ENCODE peak calls at places on chromosome 2, in five cellular contexts. One of them, this sample, is unnamed.

GRCh38 chr2:65300134-65300771 is 72.6 kb downstream of the ACTR2 start:
- DNase-seq in sigmoid colon: peak; percentile 96
- DNase-seq in SK-N-SH: no peak
- DNase-seq in spleen: no peak
- DNase-seq in prostate gland: peak; percentile 19
- DNase-seq in this sample: peak; percentile 86

GRCh38 chr2:129861666-129862288 is 117.7 kb upstream of the RAB6C start:
- DNase-seq in prostate gland: no peak
- DNase-seq in spleen: no peak
- DNase-seq in sigmoid colon: no peak
- DNase-seq in SK-N-SH: no peak
- DNase-seq in this sample: no peak

GRCh38 chr2:118845005-118845842 is 2.2 kb downstream of the EN1 start:
- DNase-seq in sigmoid colon: no peak
- DNase-seq in prostate gland: no peak
- DNase-seq in SK-N-SH: peak; percentile 47
- DNase-seq in spleen: peak; percentile 58
- DNase-seq in this sample: peak; percentile 67

GRCh38 chr2:109112-109809 is 63.0 kb upstream of the FAM110C start:
- DNase-seq in spleen: no peak
- DNase-seq in sigmoid colon: no peak
- DNase-seq in prostate gland: no peak
- DNase-seq in SK-N-SH: no peak
- DNase-seq in this sample: no peak

GRCh38 chr2:8480936-8481335 is 200.9 kb upstream of the ID2 start:
- DNase-seq in SK-N-SH: no peak
- DNase-seq in prostate gland: no peak
- DNase-seq in sigmoid colon: no peak
- DNase-seq in spleen: no peak
- DNase-seq in this sample: no peak

GRCh38 chr2:63054812-63055509 is 4.3 kb downstream of the OTX1 start:
- DNase-seq in prostate gland: no peak
- DNase-seq in sigmoid colon: no peak
- DNase-seq in spleen: no peak
- DNase-seq in SK-N-SH: peak; percentile 57
- DNase-seq in this sample: no peak

GRCh38 chr2:98212291-98212690 is 125.3 kb downstream of the VWA3B start:
- DNase-seq in sigmoid colon: no peak
- DNase-seq in SK-N-SH: no peak
- DNase-seq in prostate gland: no peak
- DNase-seq in spleen: no peak
- DNase-seq in this sample: no peak

GRCh38 chr2:127840893-127841292 is 17.1 kb downstream of the POLR2D start:
- DNase-seq in SK-N-SH: no peak
- DNase-seq in sigmoid colon: no peak
- DNase-seq in spleen: no peak
- DNase-seq in prostate gland: no peak
- DNase-seq in this sample: no peak

GRCh38 chr2:70830333-70830732 is 5.3 kb downstream of the CD207 start:
- DNase-seq in sigmoid colon: no peak
- DNase-seq in prostate gland: no peak
- DNase-seq in spleen: no peak
- DNase-seq in SK-N-SH: no peak
- DNase-seq in this sample: no peak

GRCh38 chr2:44100351-44100750 is 68.3 kb upstream of the PPM1B start:
- DNase-seq in prostate gland: no peak
- DNase-seq in sigmoid colon: peak; percentile 77
- DNase-seq in spleen: no peak
- DNase-seq in SK-N-SH: no peak
- DNase-seq in this sample: no peak

GRCh38 chr2:215797676-215798075 is 215.7 kb downstream of the MREG start:
- DNase-seq in spleen: no peak
- DNase-seq in SK-N-SH: no peak
- DNase-seq in sigmoid colon: no peak
- DNase-seq in prostate gland: no peak
- DNase-seq in this sample: no peak

GRCh38 chr2:239488078-239488590 is 87.3 kb upstream of the HDAC4 start:
- DNase-seq in sigmoid colon: no peak
- DNase-seq in SK-N-SH: no peak
- DNase-seq in spleen: no peak
- DNase-seq in prostate gland: no peak
- DNase-seq in this sample: no peak

GRCh38 chr2:164061129-164061746 is 325.4 kb upstream of the FIGN start:
- DNase-seq in spleen: no peak
- DNase-seq in prostate gland: no peak
- DNase-seq in sigmoid colon: no peak
- DNase-seq in SK-N-SH: peak; percentile 14
- DNase-seq in this sample: no peak

GRCh38 chr2:85811173-85811849 is 57.5 kb downstream of the ATOH8 start:
- DNase-seq in SK-N-SH: no peak
- DNase-seq in prostate gland: peak; percentile 69
- DNase-seq in spleen: no peak
- DNase-seq in sigmoid colon: no peak
- DNase-seq in this sample: peak; percentile 80

GRCh38 chr2:31558401-31559295 is 22.1 kb downstream of the SRD5A2 start:
- DNase-seq in SK-N-SH: no peak
- DNase-seq in sigmoid colon: no peak
- DNase-seq in spleen: no peak
- DNase-seq in prostate gland: peak; percentile 72
- DNase-seq in this sample: peak; percentile 77

DNA sequence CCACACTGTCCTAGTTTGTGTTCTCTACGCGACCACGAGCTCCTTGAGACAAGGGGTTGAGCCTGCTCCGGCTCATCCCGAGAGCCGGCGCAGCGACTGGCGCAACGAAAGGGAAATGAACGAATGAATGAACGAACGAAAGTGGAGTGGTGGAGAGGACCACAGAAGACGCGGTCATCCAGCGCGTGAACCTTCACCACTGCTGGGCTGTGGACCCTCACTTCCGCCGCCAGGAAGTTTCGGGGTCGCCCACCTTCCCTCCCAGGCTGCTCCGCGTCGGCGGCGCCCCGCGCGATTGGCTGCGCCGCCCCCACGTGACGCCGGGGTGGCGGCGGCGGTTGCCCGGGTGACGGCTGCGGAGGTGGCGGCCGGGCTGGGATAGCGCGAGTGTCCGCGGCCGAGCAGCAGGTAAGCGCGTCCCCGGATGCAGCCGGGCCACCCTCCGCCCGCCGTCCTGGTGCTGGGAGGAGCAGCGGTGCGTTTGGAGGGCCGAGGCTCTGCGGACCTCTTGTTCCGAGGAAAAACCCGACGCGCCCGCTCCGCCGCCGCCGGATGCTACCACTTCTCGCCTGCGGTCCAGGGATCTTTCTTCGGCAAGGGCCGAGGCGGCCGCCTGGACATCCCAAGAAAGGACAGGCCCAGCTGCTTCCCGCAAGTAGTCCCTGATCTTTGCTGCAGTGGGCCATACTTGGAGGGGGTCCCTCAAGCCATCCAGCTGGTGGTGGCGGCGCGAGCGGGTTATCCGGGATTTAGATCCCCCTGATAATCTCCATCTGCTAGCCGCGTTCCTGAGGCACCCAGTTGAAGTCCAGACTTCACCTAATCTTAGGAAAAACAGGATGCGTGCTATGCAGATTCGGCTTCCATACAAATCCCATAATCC is at the start of gene ARMC9:
- DNase-seq in spleen: peak; percentile 93
- DNase-seq in SK-N-SH: peak; percentile 99
- DNase-seq in prostate gland: peak; percentile 76
- DNase-seq in sigmoid colon: peak; percentile 82
- DNase-seq in this sample: peak; percentile 73
- TF ChIP-seq POLR2AphosphoS5 in spleen: peak; percentile 59
- TF ChIP-seq POLR2AphosphoS5 in SK-N-SH: peak; percentile 90
- TF ChIP-seq POLR2AphosphoS5 in prostate gland: no peak
- TF ChIP-seq POLR2AphosphoS5 in sigmoid colon: peak; percentile 49
- TF ChIP-seq POLR2AphosphoS5 in this sample: no peak

DNA sequence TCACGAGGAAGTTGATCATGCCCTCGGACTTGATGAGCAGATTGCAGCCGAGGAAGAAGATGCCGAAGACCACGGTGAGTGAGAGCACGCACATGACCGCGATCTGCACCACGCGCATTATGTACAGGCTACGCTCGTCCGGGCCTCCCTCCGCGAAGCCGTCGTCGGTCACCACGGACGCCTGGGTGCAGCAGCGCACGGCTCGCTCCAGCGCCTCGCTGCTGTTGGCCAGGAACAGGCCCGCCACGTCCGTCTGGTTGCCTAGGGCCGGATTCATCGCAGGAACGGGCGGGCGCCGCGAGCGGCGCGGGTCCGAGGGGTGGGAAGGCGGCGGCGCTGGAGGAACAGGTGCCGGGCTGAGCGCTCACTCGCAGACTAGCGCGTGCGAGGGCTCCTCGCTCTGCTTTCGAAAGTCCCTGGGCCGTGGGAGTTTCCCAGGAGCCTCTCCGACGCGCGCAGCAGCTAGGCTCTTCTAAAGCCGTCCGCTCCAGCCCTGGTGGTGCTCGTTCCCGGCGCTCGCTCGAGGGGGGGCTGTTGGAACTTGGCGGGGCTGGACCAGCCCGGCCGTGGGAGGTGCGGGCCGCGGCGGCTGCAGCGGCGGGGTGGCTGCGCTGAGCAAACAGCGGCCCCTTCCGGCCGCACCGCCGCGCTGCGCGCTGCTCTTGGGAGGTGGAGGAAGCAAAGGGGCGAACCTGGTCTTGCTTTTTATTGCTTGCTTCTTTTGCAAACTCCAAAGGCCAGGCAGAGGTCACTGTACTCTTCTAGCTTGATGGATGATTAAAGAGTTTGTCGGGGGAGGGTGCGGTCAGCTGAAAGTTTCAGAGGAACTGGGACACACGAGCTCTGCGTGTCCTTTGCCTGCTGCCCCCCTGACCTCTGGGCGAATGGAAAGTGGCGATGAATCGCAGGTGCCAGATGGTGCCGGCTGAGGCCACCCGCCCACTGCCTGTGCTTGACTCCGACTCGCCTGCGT is at the start of gene RPRM:
- DNase-seq in sigmoid colon: peak; percentile 93
- DNase-seq in SK-N-SH: peak; percentile 88
- DNase-seq in spleen: peak; percentile 90
- DNase-seq in prostate gland: peak; percentile 51
- DNase-seq in this sample: peak; percentile 74
- TF ChIP-seq POLR2AphosphoS5 in sigmoid colon: peak; percentile 74
- TF ChIP-seq POLR2AphosphoS5 in SK-N-SH: no peak
- TF ChIP-seq POLR2AphosphoS5 in spleen: peak; percentile 49
- TF ChIP-seq POLR2AphosphoS5 in prostate gland: no peak
- TF ChIP-seq POLR2AphosphoS5 in this sample: no peak

GRCh38 chr2:159900343-159900742 is 102.3 kb upstream of the CD302 start:
- DNase-seq in SK-N-SH: no peak
- DNase-seq in prostate gland: no peak
- DNase-seq in spleen: no peak
- DNase-seq in sigmoid colon: no peak
- DNase-seq in this sample: no peak

GRCh38 chr2:159903404-159904126 is 105.6 kb upstream of the CD302 start:
- DNase-seq in SK-N-SH: no peak
- DNase-seq in prostate gland: no peak
- DNase-seq in sigmoid colon: no peak
- DNase-seq in spleen: peak; percentile 88
- DNase-seq in this sample: no peak

GRCh38 chr2:159904565-159905281 is 106.7 kb upstream of the CD302 start:
- DNase-seq in SK-N-SH: no peak
- DNase-seq in prostate gland: peak; percentile 20
- DNase-seq in spleen: peak; percentile 96
- DNase-seq in sigmoid colon: no peak
- DNase-seq in this sample: peak; percentile 68

GRCh38 chr2:159904127-159904564 is 106.1 kb upstream of the CD302 start:
- DNase-seq in prostate gland: no peak
- DNase-seq in SK-N-SH: no peak
- DNase-seq in sigmoid colon: no peak
- DNase-seq in spleen: peak; percentile 93
- DNase-seq in this sample: peak; percentile 64

DNA sequence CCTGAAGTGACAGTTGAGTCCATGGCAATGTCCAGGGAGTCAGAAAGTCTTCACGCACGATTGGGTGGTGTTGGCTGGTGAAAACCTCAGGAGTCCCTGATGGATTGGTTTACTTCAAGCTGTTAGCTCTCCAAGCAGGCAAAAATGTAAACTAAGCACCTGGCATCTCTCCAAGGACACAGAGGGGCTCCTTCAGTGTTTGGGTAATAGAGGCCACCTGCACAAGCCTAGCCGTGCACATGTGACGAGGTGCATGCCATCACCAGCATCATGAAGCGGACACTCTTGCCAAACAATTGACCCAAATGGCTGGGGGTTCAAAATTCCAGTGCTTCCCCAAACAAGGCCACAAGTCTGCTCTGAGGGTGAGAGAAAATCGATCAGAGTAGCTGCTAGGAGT is 104.7 kb upstream of the CD302 start:
- DNase-seq in SK-N-SH: no peak
- DNase-seq in spleen: no peak
- DNase-seq in sigmoid colon: no peak
- DNase-seq in prostate gland: no peak
- DNase-seq in this sample: no peak
- TF ChIP-seq POLR2AphosphoS5 in SK-N-SH: no peak
- TF ChIP-seq POLR2AphosphoS5 in spleen: no peak
- TF ChIP-seq POLR2AphosphoS5 in sigmoid colon: no peak
- TF ChIP-seq POLR2AphosphoS5 in prostate gland: no peak
- TF ChIP-seq POLR2AphosphoS5 in this sample: no peak

DNA sequence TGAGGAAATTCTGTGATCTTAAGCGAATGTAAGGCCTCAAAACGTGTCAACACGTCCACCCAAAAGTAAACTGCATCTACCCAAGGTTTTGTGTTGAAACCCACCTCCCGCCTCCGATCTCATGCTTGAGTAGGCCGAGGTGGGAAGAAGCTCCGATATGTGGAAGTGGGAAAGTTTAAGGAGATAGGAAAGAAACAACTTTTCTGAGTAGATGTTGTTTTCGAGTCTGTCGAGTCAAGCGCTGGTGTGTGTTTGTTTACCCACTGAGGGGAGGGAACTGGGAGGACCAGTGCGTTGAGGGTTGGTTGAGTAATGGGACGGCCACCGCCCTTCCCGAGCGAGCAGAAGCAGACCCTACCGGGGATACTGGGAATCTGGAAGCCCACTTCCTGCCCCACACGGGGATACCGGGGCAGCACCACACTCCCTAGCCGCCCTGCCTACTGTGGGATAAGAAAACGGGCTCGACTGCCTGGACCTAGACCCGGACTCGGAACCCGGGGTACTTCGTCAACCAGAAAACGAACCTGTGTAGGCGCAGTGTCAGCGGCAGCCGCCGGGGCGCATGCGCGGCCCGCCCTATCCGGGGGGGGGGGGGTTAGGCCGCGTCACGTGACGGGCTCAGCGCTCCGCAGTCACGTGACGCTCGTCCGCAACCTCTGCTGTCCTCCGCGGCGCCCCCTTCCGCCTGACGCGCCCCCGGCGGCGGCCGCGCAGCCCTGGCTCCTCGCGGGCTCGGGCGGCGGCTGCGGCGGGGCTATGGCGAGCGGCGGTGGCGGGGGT is at the start of gene RETREG2:
- DNase-seq in SK-N-SH: peak; percentile 99
- DNase-seq in spleen: peak; percentile 95
- DNase-seq in prostate gland: peak; percentile 93
- DNase-seq in sigmoid colon: peak; percentile 94
- DNase-seq in this sample: peak; percentile 93
- TF ChIP-seq POLR2AphosphoS5 in SK-N-SH: peak; percentile 89
- TF ChIP-seq POLR2AphosphoS5 in spleen: peak; percentile 99
- TF ChIP-seq POLR2AphosphoS5 in prostate gland: peak; percentile 89
- TF ChIP-seq POLR2AphosphoS5 in sigmoid colon: peak; percentile 99
- TF ChIP-seq POLR2AphosphoS5 in this sample: peak; percentile 93